ENCODE peak calls at places on chromosome 11, in seven cellular contexts. F, H, Z, W, A, D and B are unnamed samples.
A peak's percentile ranks its signal among the peaks of the same experiment; 100 is the strongest.

GRCh38 chr11:121566279-121567168 is 113.8 kb upstream of the SORL1-AS1 start:
- DNase-seq in F (no peak), H (no peak), Z (no peak), W (no peak), A (no peak), D (no peak), B (no peak)

GRCh38 chr11:64489831-64490441 is 101.1 kb upstream of the SLC22A12 start:
- DNase-seq in F (peak; percentile 84), H (peak; percentile 80), Z (no peak), W (peak; percentile 48), A (no peak), D (peak; percentile 25), B (peak; percentile 63)

GRCh38 chr11:132115454-132115853 is 745.0 kb downstream of the NTM start:
- DNase-seq in F (peak; percentile 27), H (no peak), Z (no peak), W (no peak), A (no peak), D (no peak), B (no peak)

GRCh38 chr11:70727021-70727420 is 328.7 kb downstream of the CTTN start:
- DNase-seq in F (no peak), H (no peak), Z (no peak), W (no peak), A (no peak), D (no peak), B (no peak)

GRCh38 chr11:6219359-6219758 is 14.0 kb downstream of the C11orf42 start:
- DNase-seq in F (no peak), H (no peak), Z (no peak), W (peak; percentile 89), A (peak; percentile 65), D (no peak), B (no peak)

GRCh38 chr11:90491466-90491865 is 268.6 kb upstream of the CHORDC1 start:
- DNase-seq in F (no peak), H (no peak), Z (no peak), W (no peak), A (no peak), D (no peak), B (no peak)

GRCh38 chr11:818396-819128 is at the start of gene PNPLA2:
- DNase-seq in F (peak; percentile 51), H (peak; percentile 72), Z (no peak), W (peak; percentile 73), A (no peak), D (no peak), B (no peak)

GRCh38 chr11:1702506-1702905 is 5.5 kb downstream of the KRTAP5-6 start:
- DNase-seq in F (no peak), H (no peak), Z (no peak), W (no peak), A (no peak), D (no peak), B (no peak)

GRCh38 chr11:67374571-67375276 is 1.3 kb upstream of the CLCF1 start:
- DNase-seq in F (no peak), H (no peak), Z (no peak), W (no peak), A (no peak), D (no peak), B (no peak)

GRCh38 chr11:89487016-89487415 is 4.2 kb downstream of the NOX4 start:
- DNase-seq in F (no peak), H (no peak), Z (no peak), W (no peak), A (no peak), D (no peak), B (no peak)

GRCh38 chr11:128862913-128863660 is 4.0 kb downstream of the KCNJ1 start:
- DNase-seq in F (no peak), H (no peak), Z (no peak), W (peak; percentile 31), A (peak; percentile 27), D (no peak), B (no peak)

GRCh38 chr11:111920908-111921307 is 2.2 kb downstream of the C11orf52 start:
- DNase-seq in F (no peak), H (no peak), Z (no peak), W (no peak), A (no peak), D (no peak), B (no peak)

GRCh38 chr11:111922803-111923202 is 4.1 kb downstream of the C11orf52 start:
- DNase-seq in F (no peak), H (no peak), Z (no peak), W (peak; percentile 90), A (no peak), D (no peak), B (no peak)

GRCh38 chr11:111925953-111926352 is 7.2 kb downstream of the C11orf52 start:
- DNase-seq in F (no peak), H (no peak), Z (no peak), W (no peak), A (no peak), D (no peak), B (no peak)

GRCh38 chr11:111923951-111924350 is 5.2 kb downstream of the C11orf52 start:
- DNase-seq in F (no peak), H (no peak), Z (no peak), W (no peak), A (no peak), D (no peak), B (no peak)

GRCh38 chr11:111923351-111923788 is 4.7 kb downstream of the C11orf52 start:
- DNase-seq in F (no peak), H (no peak), Z (no peak), W (peak; percentile 78), A (no peak), D (no peak), B (no peak)
- H3K4me3 ChIP-seq in F (no peak overlapping the region), H (no peak overlapping the region), Z (no peak overlapping the region), W (no peak overlapping the region), A (no peak overlapping the region), D (peak overlapping the region; percentile 52), B (no peak overlapping the region)

GRCh38 chr11:20668844-20669832 is at the start of gene NELL1:
- DNase-seq in F (peak; percentile 68), H (no peak), Z (no peak), W (no peak), A (no peak), D (no peak), B (no peak)
- H3K4me3 ChIP-seq in F (peak within 1 kb of the TSS; percentile 77), H (no peak within 1 kb of the TSS), Z (no peak within 1 kb of the TSS), W (no peak within 1 kb of the TSS), A (no peak within 1 kb of the TSS), D (peak within 1 kb of the TSS; percentile 57), B (peak within 1 kb of the TSS; percentile 23)

GRCh38 chr11:69639843-69640242 is 1.1 kb upstream of the CCND1 start:
- DNase-seq in F (no peak), H (no peak), Z (no peak), W (no peak), A (no peak), D (no peak), B (no peak)
- H3K4me3 ChIP-seq in F (peak overlapping the region; percentile 91), H (peak overlapping the region; percentile 73), Z (no peak overlapping the region), W (peak overlapping the region; percentile 98), A (peak overlapping the region; percentile 99), D (peak overlapping the region; percentile 96), B (no peak overlapping the region)

GRCh38 chr11:72751293-72752087 is 718 bp downstream of the ARAP1 start:
- DNase-seq in F (peak; percentile 52), H (peak; percentile 40), Z (no peak), W (no peak), A (no peak), D (no peak), B (no peak)

GRCh38 chr11:72750086-72750485 is 2.1 kb downstream of the ARAP1 start:
- DNase-seq in F (no peak), H (no peak), Z (no peak), W (no peak), A (no peak), D (no peak), B (no peak)

GRCh38 chr11:72753341-72754148 is 1.3 kb upstream of the ARAP1 start:
- DNase-seq in F (no peak), H (peak; percentile 45), Z (no peak), W (no peak), A (no peak), D (no peak), B (no peak)

GRCh38 chr11:72752088-72752914 is at the start of gene ARAP1:
- DNase-seq in F (peak; percentile 83), H (peak; percentile 89), Z (peak; percentile 80), W (peak; percentile 77), A (no peak), D (peak; percentile 74), B (peak; percentile 66)

GRCh38 chr11:72750556-72751292 is 1.5 kb downstream of the ARAP1 start:
- DNase-seq in F (no peak), H (no peak), Z (no peak), W (no peak), A (no peak), D (no peak), B (no peak)
- H3K4me3 ChIP-seq in F (peak overlapping the region; percentile 95), H (peak overlapping the region; percentile 75), Z (peak overlapping the region; percentile 93), W (peak overlapping the region; percentile 78), A (peak overlapping the region; percentile 79), D (peak overlapping the region; percentile 75), B (peak overlapping the region; percentile 85)

GRCh38 chr11:10285148-10285802 is 8.7 kb downstream of the SBF2 start:
- DNase-seq in F (no peak), H (no peak), Z (no peak), W (no peak), A (no peak), D (no peak), B (no peak)
- H3K4me3 ChIP-seq in F (no peak overlapping the region), H (no peak overlapping the region), Z (no peak overlapping the region), W (no peak overlapping the region), A (no peak overlapping the region), D (no peak overlapping the region), B (no peak overlapping the region)

DNA sequence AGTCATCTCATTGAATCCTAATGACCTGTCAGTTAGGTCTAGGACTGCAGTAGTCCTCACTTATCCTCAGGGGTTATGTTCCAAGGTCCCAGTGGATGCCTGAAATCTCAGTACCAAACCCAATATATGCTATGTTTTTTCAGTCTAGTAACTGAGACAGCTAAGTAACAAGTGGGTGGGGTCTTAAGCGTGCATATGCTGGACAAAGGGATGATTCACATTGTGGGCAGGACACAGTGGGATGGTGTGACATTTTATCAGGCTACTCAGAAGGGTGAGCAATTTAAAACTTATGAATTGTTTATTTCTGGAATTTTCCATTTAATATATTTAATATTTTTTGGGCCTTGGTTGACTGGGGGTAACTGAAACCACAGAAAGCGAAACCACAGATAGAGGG is 29.0 kb downstream of the DDX10 start:
- DNase-seq in F (no peak), H (no peak), Z (no peak), W (peak; percentile 45), A (no peak), D (no peak), B (no peak)
- H3K4me3 ChIP-seq in F (no peak overlapping the region), H (no peak overlapping the region), Z (no peak overlapping the region), W (no peak overlapping the region), A (no peak overlapping the region), D (no peak overlapping the region), B (no peak overlapping the region)

GRCh38 chr11:62851807-62852522 is 12.6 kb upstream of the WDR74 start:
- DNase-seq in F (peak; percentile 24), H (no peak), Z (no peak), W (no peak), A (no peak), D (no peak), B (no peak)
- H3K4me3 ChIP-seq in F (peak overlapping the region; percentile 100), H (no peak overlapping the region), Z (no peak overlapping the region), W (no peak overlapping the region), A (peak overlapping the region; percentile 98), D (no peak overlapping the region), B (no peak overlapping the region)